ENCODE peak calls at places on chromosomes 7 and 10, in four cellular contexts. B is NCI-H1436, U is HFFc6, D is dorsolateral prefrontal cortex. V is an unnamed sample.

GRCh38 chr7:54788664-54789063 is 29.7 kb upstream of the SEC61G start:
- DNase-seq in B (peak), U (peak), D (no peak), V (no peak)

GRCh38 chr7:35513828-35514227 is 181.1 kb downstream of the HERPUD2 start:
- DNase-seq in B (no peak), U (peak), D (no peak), V (no peak)

GRCh38 chr7:29564455-29565185 is 985 bp downstream of the PRR15 start:
- DNase-seq in B (no peak), U (peak), D (peak), V (no peak)

GRCh38 chr10:31456463-31456862 is 137.4 kb downstream of the ZEB1 start:
- DNase-seq in B (no peak), U (no peak), D (no peak), V (no peak)

GRCh38 chr7:128839751-128840177 is 9.6 kb downstream of the FLNC start:
- DNase-seq in B (no peak), U (no peak), D (no peak), V (no peak)

GRCh38 chr10:124153601-124153930 is 60.2 kb upstream of the CHST15 start:
- DNase-seq in B (no peak), U (no peak), D (no peak), V (no peak)

GRCh38 chr7:142776206-142776844 is 5.6 kb downstream of the PRSS2 start:
- DNase-seq in B (no peak), U (peak), D (peak), V (no peak)

GRCh38 chr7:111802194-111802785 is 240.0 kb upstream of the IMMP2L start:
- DNase-seq in B (no peak), U (no peak), D (no peak), V (no peak)

GRCh38 chr7:113404245-113404644 is 285.9 kb upstream of the SMIM30 start:
- DNase-seq in B (peak), U (no peak), D (no peak), V (no peak)